ENCODE peak calls at places on chromosomes 2 and 18, in ten cellular contexts. S is CD8-positive, alpha-beta T cell; O is PC-3; Y is IMR-90; J is tibial nerve; M is brain microvascular endothelial cell; N is OCI-LY7; D is AG04450; A is body of pancreas; T is uterus. F is an unnamed sample.

GRCh38 chr18:14930576-14930975 is 182.6 kb downstream of the ANKRD30B start:
- DNase-seq in T (no peak), Y (no peak), M (no peak), A (no peak), S (no peak), O (no peak), N (no peak), D (no peak), J (no peak), F (no peak)

GRCh38 chr18:76258209-76258608 is 236.8 kb downstream of the ZNF516 start:
- DNase-seq in N (no peak), S (no peak), A (no peak), M (no peak), Y (peak), O (no peak), J (no peak), T (no peak), D (no peak), F (no peak)

GRCh38 chr18:62372156-62372555 is 47.0 kb downstream of the TNFRSF11A start:
- DNase-seq in J (no peak), A (no peak), M (no peak), S (no peak), T (no peak), D (no peak), N (no peak), Y (no peak), O (no peak), F (no peak)

GRCh38 chr2:174683392-174683759 is 80.9 kb downstream of the CHRNA1 start:
- DNase-seq in Y (peak), S (peak), D (no peak), O (no peak), T (peak), M (peak), J (no peak), A (no peak), N (no peak), F (no peak)

GRCh38 chr2:205556841-205557539 is 125.3 kb upstream of the NRP2 start:
- DNase-seq in A (no peak), O (no peak), T (no peak), N (no peak), Y (no peak), J (no peak), S (no peak), M (no peak), D (no peak), F (no peak)

GRCh38 chr2:143193121-143193520 is 63.9 kb downstream of the ARHGAP15 start:
- DNase-seq in Y (no peak), D (no peak), J (no peak), M (no peak), A (peak), T (no peak), S (no peak), N (no peak), O (no peak), F (peak)

GRCh38 chr2:240822280-240822847 is 2.3 kb upstream of the KIF1A start:
- DNase-seq in D (no peak), O (no peak), N (no peak), M (no peak), T (no peak), A (no peak), Y (no peak), S (no peak), J (no peak), F (no peak)

GRCh38 chr2:186891219-186891621 is 42.2 kb upstream of the ZSWIM2 start:
- DNase-seq in A (no peak), O (peak), T (no peak), M (peak), J (no peak), D (no peak), Y (no peak), S (no peak), N (no peak), F (no peak)

GRCh38 chr2:64638502-64639120 is 15.1 kb downstream of the SERTAD2 start:
- DNase-seq in Y (no peak), O (peak), M (no peak), T (no peak), A (no peak), J (no peak), N (no peak), S (no peak), D (no peak), F (no peak)

GRCh38 chr2:197358927-197359326 is 48.3 kb upstream of the ANKRD44 start:
- DNase-seq in N (no peak), T (no peak), A (no peak), O (peak), D (no peak), Y (peak), S (no peak), M (peak), J (no peak), F (no peak)

GRCh38 chr2:85459771-85460170 is 41.3 kb downstream of the SH2D6 start:
- DNase-seq in N (no peak), T (no peak), S (no peak), D (no peak), A (no peak), J (no peak), Y (no peak), O (no peak), M (no peak), F (no peak)

GRCh38 chr2:131966256-131966655 is 195.5 kb downstream of the ANKRD30BL start:
- DNase-seq in J (no peak), O (no peak), N (no peak), S (no peak), D (no peak), Y (no peak), A (no peak), T (no peak), M (no peak), F (no peak)

GRCh38 chr18:45850021-45850420 is 24.5 kb downstream of the SIGLEC15 start:
- DNase-seq in M (peak), D (no peak), N (no peak), Y (no peak), O (peak), S (no peak), A (no peak), J (no peak), T (no peak), F (no peak)

GRCh38 chr2:173590278-173590811 is 235.7 kb downstream of the CDCA7 start:
- DNase-seq in N (no peak), O (peak), T (no peak), M (peak), D (peak), S (no peak), Y (peak), J (peak), A (peak), F (no peak)

GRCh38 chr2:121648206-121648605 is 1.1 kb downstream of the CLASP1 start:
- DNase-seq in J (no peak), Y (peak), T (no peak), M (peak), N (no peak), D (no peak), A (no peak), O (no peak), S (no peak), F (no peak)

GRCh38 chr18:38243291-38243690 is 677.7 kb upstream of the CELF4 start:
- DNase-seq in O (no peak), M (no peak), T (no peak), J (no peak), A (no peak), S (no peak), Y (no peak), N (no peak), D (no peak), F (no peak)

GRCh38 chr2:120635146-120635545 is 100.5 kb upstream of the GLI2 start:
- DNase-seq in D (no peak), J (no peak), Y (no peak), A (no peak), M (no peak), T (no peak), N (no peak), S (no peak), O (no peak), F (no peak)

GRCh38 chr2:102241616-102242260 is 54.9 kb downstream of the IL1RL2 start:
- DNase-seq in N (no peak), M (no peak), O (peak), A (no peak), D (no peak), S (no peak), T (no peak), J (no peak), Y (no peak), F (no peak)

GRCh38 chr2:55511508-55512124 is 7.9 kb upstream of the CFAP36 start:
- DNase-seq in J (no peak), M (peak), Y (peak), O (peak), D (no peak), T (no peak), N (peak), S (no peak), A (no peak), F (no peak)

GRCh38 chr2:203936535-203936934 is at the start of gene ICOS:
- DNase-seq in J (no peak), D (no peak), Y (no peak), T (no peak), A (no peak), S (peak), O (no peak), N (no peak), M (no peak), F (no peak)

GRCh38 chr2:214529021-214529420 is 118.2 kb downstream of the VWC2L start:
- DNase-seq in Y (no peak), A (no peak), M (no peak), O (no peak), S (no peak), N (no peak), J (no peak), T (no peak), D (no peak), F (no peak)

GRCh38 chr18:75034937-75035336 is 174.0 kb downstream of the PTGR3 start:
- DNase-seq in N (no peak), S (no peak), D (no peak), Y (no peak), M (no peak), T (no peak), O (no peak), J (no peak), A (no peak), F (no peak)

GRCh38 chr18:27649621-27650020 is 464.5 kb upstream of the CHST9 start:
- DNase-seq in Y (no peak), J (no peak), O (no peak), S (no peak), D (no peak), N (no peak), A (no peak), M (no peak), T (no peak), F (no peak)

GRCh38 chr2:79860233-79861058 is 347.6 kb downstream of the CTNNA2 start:
- DNase-seq in M (no peak), J (no peak), O (peak), N (peak), Y (peak), D (no peak), A (no peak), T (no peak), S (no peak), F (no peak)

GRCh38 chr2:43542285-43542933 is 53.4 kb downstream of the THADA start:
- DNase-seq in T (no peak), D (no peak), M (no peak), N (peak), S (no peak), A (no peak), J (no peak), O (peak), Y (peak), F (no peak)

GRCh38 chr18:47397671-47398319 is 146.3 kb upstream of the SKOR2 start:
- DNase-seq in T (no peak), S (no peak), J (no peak), N (peak), M (no peak), A (peak), D (no peak), Y (no peak), O (peak), F (no peak)

GRCh38 chr2:156221703-156222102 is 110.8 kb downstream of the NR4A2 start:
- DNase-seq in T (no peak), D (no peak), Y (no peak), J (no peak), N (no peak), A (no peak), O (no peak), M (no peak), S (no peak), F (no peak)

GRCh38 chr2:26492749-26493515 is 15.0 kb upstream of the OTOF start:
- DNase-seq in M (no peak), S (no peak), D (no peak), Y (no peak), T (no peak), A (no peak), J (no peak), N (no peak), O (no peak), F (no peak)

GRCh38 chr18:10497350-10497749 is 28.5 kb upstream of the NAPG start:
- DNase-seq in O (no peak), Y (no peak), T (no peak), S (no peak), N (no peak), J (no peak), M (no peak), D (no peak), A (no peak), F (no peak)

GRCh38 chr2:237388036-237388435 is 25.9 kb downstream of the COL6A3 start:
- DNase-seq in O (no peak), T (no peak), N (no peak), M (no peak), Y (no peak), S (no peak), A (no peak), D (no peak), J (no peak), F (no peak)

GRCh38 chr18:867257-867656 is 37.4 kb upstream of the ADCYAP1 start:
- DNase-seq in N (no peak), O (no peak), S (no peak), J (no peak), M (no peak), D (no peak), Y (no peak), T (no peak), A (no peak), F (no peak)

GRCh38 chr2:76314621-76315020 is 603.9 kb upstream of the GCFC2 start:
- DNase-seq in N (no peak), M (no peak), Y (no peak), D (no peak), O (no peak), S (no peak), A (no peak), T (no peak), J (no peak), F (no peak)

GRCh38 chr2:121897335-121897970 is 142.0 kb downstream of the TSN start:
- DNase-seq in N (peak), A (no peak), O (peak), Y (peak), T (no peak), D (peak), M (peak), J (no peak), S (no peak), F (no peak)

GRCh38 chr2:236643480-236643879 is 73.9 kb downstream of the ACKR3 start:
- DNase-seq in Y (no peak), J (no peak), O (no peak), S (no peak), N (no peak), T (no peak), A (no peak), D (no peak), M (no peak), F (no peak)

GRCh38 chr2:501130-501529 is 176.1 kb downstream of the TMEM18 start:
- DNase-seq in T (no peak), M (peak), N (no peak), S (no peak), D (no peak), Y (no peak), J (no peak), O (peak), A (no peak), F (no peak)

GRCh38 chr2:45013229-45014015 is 4.2 kb upstream of the SIX2 start:
- DNase-seq in O (no peak), S (no peak), D (no peak), Y (no peak), N (no peak), J (no peak), M (no peak), A (no peak), T (no peak), F (no peak)

GRCh38 chr2:200199576-200200263 is 106.8 kb upstream of the SPATS2L start:
- DNase-seq in Y (no peak), O (peak), N (peak), M (no peak), J (no peak), A (no peak), T (no peak), S (no peak), D (no peak), F (no peak)
- TF ChIP-seq CTCF in Y (no peak), O (peak), N (peak), M (peak), J (no peak), A (no peak), T (no peak), S (no peak), D (no peak), F (no peak)

GRCh38 chr2:172226244-172227061 is 123.8 kb upstream of the DLX2 start:
- DNase-seq in N (peak), A (peak), M (no peak), S (peak), J (no peak), Y (no peak), T (no peak), D (no peak), O (peak), F (no peak)
- H3K27ac ChIP-seq in N (no peak), A (peak), M (no peak), S (no peak), J (no peak), Y (no peak), T (no peak), D (no peak), O (no peak), F (peak)

DNA sequence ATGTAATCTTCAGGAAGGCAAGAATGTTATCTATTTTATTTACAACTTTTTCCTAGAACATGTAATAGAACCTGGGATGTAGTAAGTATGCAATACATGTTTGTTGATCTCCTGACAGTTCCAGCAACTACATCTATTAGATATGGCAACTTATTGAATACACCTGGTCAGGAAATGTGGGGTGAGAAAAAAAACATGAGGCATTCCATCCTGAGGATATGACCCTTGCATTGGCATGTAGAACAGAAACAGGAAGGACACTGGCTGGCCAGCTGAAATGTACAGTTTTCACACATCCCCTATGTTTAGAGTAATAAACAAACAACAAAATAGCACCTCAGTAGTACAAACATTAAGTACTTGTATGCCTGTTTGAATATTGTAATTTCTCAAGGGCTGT is 272.6 kb upstream of the NT5C1B start:
- DNase-seq in A (no peak), T (no peak), Y (peak), N (no peak), D (no peak), M (no peak), O (no peak), S (no peak), J (no peak), F (no peak)
- H3K4me3 ChIP-seq in A (no peak), T (no peak), Y (no peak), N (no peak), D (no peak), M (no peak), O (no peak), S (no peak), J (no peak), F (no peak)

GRCh38 chr2:125227843-125228392 is 1202.8 kb downstream of the CNTNAP5 start:
- DNase-seq in O (no peak), A (no peak), N (no peak), M (no peak), J (no peak), S (no peak), T (no peak), D (no peak), Y (no peak), F (no peak)
- TF ChIP-seq CTCF in O (peak), A (no peak), N (peak), M (no peak), J (no peak), S (no peak), T (no peak), D (peak), Y (no peak), F (no peak)

GRCh38 chr2:62597323-62597722 is 91.3 kb upstream of the TMEM17 start:
- DNase-seq in S (no peak), A (no peak), T (no peak), J (peak), Y (peak), O (no peak), N (no peak), D (peak), M (no peak), F (no peak)

GRCh38 chr2:62593825-62594224 is 87.8 kb upstream of the TMEM17 start:
- DNase-seq in S (no peak), A (no peak), O (no peak), N (no peak), Y (no peak), M (no peak), T (no peak), D (no peak), J (no peak), F (no peak)

GRCh38 chr2:62595468-62595867 is 89.5 kb upstream of the TMEM17 start:
- DNase-seq in D (no peak), N (no peak), T (no peak), M (no peak), S (no peak), J (no peak), O (no peak), A (no peak), Y (no peak), F (no peak)

GRCh38 chr2:62591491-62591890 is 85.5 kb upstream of the TMEM17 start:
- DNase-seq in A (no peak), J (no peak), S (no peak), Y (no peak), O (no peak), M (no peak), N (no peak), D (no peak), T (no peak), F (no peak)

DNA sequence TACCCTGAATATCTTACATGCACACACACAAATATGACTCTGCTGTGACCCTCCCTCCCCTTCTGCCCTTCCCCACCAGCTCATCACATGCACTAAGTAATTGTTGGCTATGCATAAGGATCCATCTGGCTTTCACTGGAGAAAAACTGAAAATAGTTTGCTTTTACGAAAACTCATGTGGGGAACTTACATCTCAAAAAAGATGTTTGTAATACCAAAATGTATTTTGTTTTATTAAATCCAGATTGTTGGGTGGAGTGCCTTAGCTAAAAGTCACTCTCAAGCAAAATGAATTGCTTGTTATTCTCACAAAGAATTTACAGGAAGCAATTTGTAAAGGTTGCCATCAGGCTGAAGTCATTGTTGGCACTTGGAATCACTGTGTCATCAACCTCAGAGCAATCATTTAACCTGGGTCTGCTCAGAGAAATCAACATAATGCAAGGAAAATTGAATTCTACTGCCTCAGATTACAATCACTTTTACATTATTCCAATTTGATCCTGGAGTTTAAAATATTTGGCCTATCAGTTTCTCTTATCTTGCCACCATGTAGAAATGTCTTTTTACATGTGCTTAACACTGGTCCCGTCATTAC is 90.2 kb upstream of the TMEM17 start:
- DNase-seq in J (no peak), M (no peak), A (no peak), S (no peak), N (no peak), D (peak), O (peak), Y (peak), T (no peak), F (no peak)
- H3K27ac ChIP-seq in J (peak), M (no peak), A (peak), S (no peak), N (no peak), D (no peak), O (no peak), Y (peak), T (peak), F (peak)

GRCh38 chr2:61018798-61019197 is 743 bp upstream of the PUS10 start:
- DNase-seq in Y (no peak), N (no peak), D (no peak), O (no peak), M (no peak), J (no peak), S (no peak), A (no peak), T (no peak), F (no peak)
- H3K4me3 ChIP-seq in Y (peak), N (peak), D (peak), O (peak), M (peak), J (peak), S (peak), A (peak), T (peak), F (peak)

GRCh38 chr2:208366215-208367132 is 40.1 kb upstream of the PTH2R start:
- DNase-seq in J (no peak), S (no peak), T (no peak), A (no peak), O (no peak), N (peak), Y (no peak), M (no peak), D (no peak), F (no peak)

GRCh38 chr2:208373460-208374089 is 33.0 kb upstream of the PTH2R start:
- DNase-seq in O (peak), S (no peak), N (peak), D (peak), A (peak), T (no peak), M (peak), J (peak), Y (peak), F (no peak)

GRCh38 chr2:208370881-208371633 is 35.5 kb upstream of the PTH2R start:
- DNase-seq in N (no peak), Y (peak), S (no peak), M (no peak), T (no peak), A (no peak), D (no peak), J (no peak), O (no peak), F (no peak)

GRCh38 chr2:208371634-208371935 is 35.0 kb upstream of the PTH2R start:
- DNase-seq in A (no peak), D (no peak), Y (no peak), O (no peak), J (no peak), S (no peak), M (no peak), N (no peak), T (no peak), F (no peak)

GRCh38 chr2:208369091-208369490 is 37.5 kb upstream of the PTH2R start:
- DNase-seq in T (no peak), J (no peak), S (no peak), O (peak), M (no peak), N (no peak), A (no peak), D (no peak), Y (peak), F (no peak)
- TF ChIP-seq CTCF in T (no peak), J (no peak), S (no peak), O (no peak), M (no peak), N (no peak), A (no peak), D (no peak), Y (no peak), F (no peak)

GRCh38 chr2:157246212-157247067 is 11.1 kb upstream of the GALNT5 start:
- DNase-seq in M (peak), T (no peak), A (no peak), N (no peak), J (no peak), O (peak), D (peak), S (no peak), Y (peak), F (no peak)
- H3K27ac ChIP-seq in M (peak), T (no peak), A (no peak), N (no peak), J (no peak), O (peak), D (peak), S (no peak), Y (peak), F (peak)